ENCODE peak calls at places on chromosome 9, in six cellular contexts. Y, L, U, Q, X and V are unnamed samples. For H3K36me3, the result is how much of the 10 kb centered on the place peaks cover.

GRCh38 chr9:117074337-117074662 is 340.6 kb downstream of the ASTN2 start:
- DNase-seq in Q (no peak), X (no peak), U (no peak), Y (no peak), L (no peak), V (no peak)

GRCh38 chr9:131276107-131276888 is at the start of gene FAM78A:
- DNase-seq in Q (no peak), L (no peak), X (peak), U (peak), Y (peak), V (no peak)

GRCh38 chr9:77910216-77910615 is 121.4 kb downstream of the GNAQ start:
- DNase-seq in Y (no peak), X (no peak), L (no peak), Q (no peak), U (peak), V (no peak)

GRCh38 chr9:129561594-129562281 is 59.2 kb downstream of the C9orf50 start:
- DNase-seq in L (no peak), U (no peak), X (no peak), Y (no peak), Q (peak), V (no peak)

GRCh38 chr9:2727966-2728613 is 10.8 kb downstream of the KCNV2 start:
- DNase-seq in U (peak), Y (peak), X (no peak), L (no peak), Q (peak), V (peak)

GRCh38 chr9:131366745-131367401 is 27.0 kb upstream of the PRRC2B start:
- DNase-seq in X (no peak), U (peak), Q (no peak), Y (no peak), L (peak), V (no peak)

GRCh38 chr9:120940573-120940972 is 14.0 kb upstream of the TRAF1 start:
- DNase-seq in Q (no peak), U (no peak), Y (no peak), X (no peak), L (no peak), V (no peak)

GRCh38 chr9:93464395-93464794 is 11.0 kb upstream of the FAM120AOS start:
- DNase-seq in Q (no peak), Y (no peak), U (no peak), X (no peak), L (no peak), V (no peak)

GRCh38 chr9:32968101-32969011 is 33.1 kb downstream of the APTX start:
- DNase-seq in X (no peak), U (peak), Y (peak), L (peak), Q (peak), V (no peak)

GRCh38 chr9:81113408-81114124 is 575.8 kb downstream of the TLE1 start:
- DNase-seq in L (no peak), Y (no peak), X (no peak), Q (no peak), U (no peak), V (no peak)

GRCh38 chr9:120928015-120928719 is 1.6 kb upstream of the TRAF1 start:
- DNase-seq in Q (peak), U (peak), Y (peak), X (peak), L (peak), V (no peak)

GRCh38 chr9:76883341-76883740 is 22.6 kb downstream of the PRUNE2 start:
- DNase-seq in X (no peak), U (no peak), Q (no peak), L (no peak), Y (no peak), V (no peak)

GRCh38 chr9:131732061-131732526 is 7.8 kb downstream of the RAPGEF1 start:
- DNase-seq in Q (no peak), X (no peak), U (peak), Y (no peak), L (no peak), V (no peak)

GRCh38 chr9:76390656-76391055 is 3.6 kb downstream of the RFK start:
- DNase-seq in Y (no peak), L (no peak), X (no peak), U (no peak), Q (no peak), V (no peak)

GRCh38 chr9:34592895-34593601 is 3.5 kb upstream of the CNTFR start:
- DNase-seq in Q (no peak), Y (no peak), U (peak), X (peak), L (no peak), V (no peak)

GRCh38 chr9:131578016-131578415 is 32.7 kb downstream of the PRRT1B start:
- DNase-seq in Q (no peak), L (no peak), X (peak), Y (no peak), U (no peak), V (no peak)

GRCh38 chr9:134474058-134474370 is 147.8 kb downstream of the RXRA start:
- DNase-seq in X (no peak), Q (peak), Y (no peak), U (peak), L (no peak), V (no peak)

GRCh38 chr9:1096155-1096964 is 46.2 kb downstream of the DMRT2 start:
- DNase-seq in U (no peak), Y (no peak), L (no peak), Q (no peak), X (no peak), V (no peak)

GRCh38 chr9:125649315-125649714 is 57.7 kb downstream of the MAPKAP1 start:
- DNase-seq in X (no peak), L (peak), Q (peak), U (peak), Y (no peak), V (no peak)

GRCh38 chr9:113369583-113370140 is 7.1 kb downstream of the HDHD3 start:
- DNase-seq in Y (no peak), L (no peak), Q (peak), X (no peak), U (no peak), V (no peak)

GRCh38 chr9:125706661-125707539 is at the start of gene MAPKAP1:
- DNase-seq in L (peak), U (peak), X (peak), Q (peak), Y (peak), V (peak)

GRCh38 chr9:35333551-35333950 is 156.4 kb upstream of the RUSC2 start:
- DNase-seq in U (peak), Q (no peak), L (no peak), X (no peak), Y (no peak), V (no peak)

GRCh38 chr9:101437806-101438232 is 2.2 kb upstream of the ALDOB start:
- DNase-seq in U (peak), Y (no peak), Q (peak), X (no peak), L (no peak), V (no peak)

GRCh38 chr9:81822263-81822865 is 105.9 kb upstream of the SPATA31D4 start:
- DNase-seq in U (no peak), X (no peak), Q (no peak), L (no peak), Y (no peak), V (no peak)

GRCh38 chr9:128419061-128419925 is 1.4 kb upstream of the CERCAM start:
- DNase-seq in Q (peak), Y (no peak), U (peak), L (peak), X (no peak), V (no peak)

GRCh38 chr9:82682431-82682830 is 380.5 kb downstream of the RASEF start:
- DNase-seq in U (no peak), Q (no peak), L (no peak), Y (no peak), X (no peak), V (no peak)

GRCh38 chr9:128706671-128707381 is 4.5 kb downstream of the PKN3 start:
- DNase-seq in L (no peak), X (peak), U (no peak), Q (no peak), Y (no peak), V (no peak)

GRCh38 chr9:69759478-69760277 is at the start of gene PTAR1:
- DNase-seq in X (peak), Y (peak), L (peak), Q (peak), U (peak), V (peak)

GRCh38 chr9:101727621-101728524 is 10.6 kb downstream of the GRIN3A start:
- DNase-seq in L (no peak), X (no peak), Y (no peak), U (peak), Q (no peak), V (no peak)

GRCh38 chr9:89941875-89942274 is 337.1 kb downstream of the GADD45G start:
- DNase-seq in U (peak), Y (no peak), L (no peak), Q (no peak), X (no peak), V (no peak)

GRCh38 chr9:81664638-81665513 is 24.5 kb downstream of the TLE1 start:
- DNase-seq in Q (no peak), Y (no peak), X (no peak), L (no peak), U (no peak), V (no peak)

GRCh38 chr9:136416427-136416826 is 6.0 kb downstream of the PMPCA start:
- DNase-seq in U (peak), L (no peak), X (no peak), Y (no peak), Q (no peak), V (no peak)

GRCh38 chr9:136418182-136419091 is 8.0 kb downstream of the PMPCA start:
- DNase-seq in L (no peak), X (no peak), Y (no peak), Q (no peak), U (no peak), V (no peak)

GRCh38 chr9:136412912-136413420 is 2.5 kb downstream of the PMPCA start:
- DNase-seq in Q (no peak), X (no peak), L (no peak), U (peak), Y (no peak), V (no peak)

GRCh38 chr9:136419092-136419420 is 8.6 kb downstream of the PMPCA start:
- DNase-seq in Q (no peak), X (no peak), L (no peak), Y (no peak), U (no peak), V (no peak)

DNA sequence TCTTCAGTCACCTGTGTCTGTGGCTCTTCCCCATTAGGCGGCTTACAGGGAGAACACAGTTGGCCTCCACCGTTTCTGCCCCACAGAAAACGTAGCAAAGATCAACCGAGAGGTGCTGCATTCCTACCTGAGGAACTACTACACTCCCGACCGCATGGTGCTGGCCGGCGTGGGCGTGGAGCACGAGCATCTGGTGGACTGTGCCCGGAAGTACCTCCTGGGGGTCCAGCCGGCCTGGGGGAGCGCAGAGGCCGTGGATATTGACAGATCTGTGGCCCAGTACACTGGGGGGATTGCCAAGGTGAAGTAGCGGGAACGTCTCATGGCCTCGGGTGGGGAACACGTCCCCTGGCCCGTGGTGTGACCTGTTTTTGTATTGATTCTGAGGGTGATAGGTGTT is 6.5 kb downstream of the PMPCA start:
- DNase-seq in Y (no peak), X (no peak), L (no peak), U (no peak), Q (no peak), V (no peak)
- H3K36me3 ChIP-seq in Y (half or more), X (under half), L (under half), U (under half), Q (under half), V (half or more)

DNA sequence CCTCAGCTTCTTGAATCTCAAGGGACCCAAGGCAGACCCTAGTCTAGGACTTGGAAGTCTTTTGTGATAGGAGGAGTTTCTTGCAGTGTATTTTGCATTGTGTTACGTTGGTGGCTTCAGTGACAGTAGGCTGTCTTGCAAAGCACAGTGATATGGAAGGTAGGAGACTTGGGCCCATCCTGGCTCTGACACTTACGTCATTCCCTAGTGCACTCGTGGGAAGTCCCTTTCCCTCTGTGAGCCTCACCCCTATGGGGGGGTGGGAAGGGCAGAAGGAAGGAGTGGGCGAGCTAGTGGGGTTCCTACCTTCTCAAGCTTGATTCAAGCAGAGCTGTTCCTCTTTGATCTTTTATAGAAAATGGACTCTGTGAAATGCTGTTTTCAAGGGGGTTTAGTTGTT is 9.2 kb upstream of the TEX53 start:
- DNase-seq in Q (no peak), U (no peak), X (no peak), L (no peak), Y (no peak), V (no peak)
- H3K36me3 ChIP-seq in Q (under half), U (under half), X (under half), L (under half), Y (under half), V (under half)

DNA sequence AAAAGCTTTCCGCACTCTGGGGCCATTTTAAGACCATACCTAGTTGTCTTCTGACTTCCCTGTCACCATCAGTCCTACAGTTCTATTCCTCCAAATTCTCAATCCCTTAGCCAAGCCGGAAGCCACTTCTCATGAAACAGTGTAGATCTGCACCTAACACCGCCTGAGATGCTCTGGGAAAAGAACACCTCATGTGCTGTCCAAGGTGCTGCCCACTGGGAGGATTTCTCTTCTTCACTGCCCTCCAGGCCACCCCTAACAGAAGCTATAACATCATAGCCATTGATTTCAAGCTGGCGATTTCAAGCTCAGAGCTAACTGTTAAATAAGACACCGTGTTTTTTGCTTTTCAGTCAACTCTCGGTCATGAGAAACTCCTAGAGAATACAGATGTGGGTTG is 559.3 kb downstream of the CCDC171 start:
- DNase-seq in Y (no peak), U (peak), Q (no peak), L (no peak), X (no peak), V (no peak)
- H3K36me3 ChIP-seq in Y (under half), U (under half), Q (under half), L (under half), X (under half), V (under half)

GRCh38 chr9:136438909-136439549 is 616 bp downstream of the INPP5E start:
- DNase-seq in X (no peak), L (peak), U (peak), Q (peak), Y (peak), V (no peak)
- H3K36me3 ChIP-seq in X (under half), L (under half), U (under half), Q (under half), Y (under half), V (under half)

GRCh38 chr9:19087601-19088000 is 15.1 kb downstream of the HAUS6 start:
- DNase-seq in L (peak), X (no peak), U (peak), Q (peak), Y (no peak), V (no peak)
- H3K36me3 ChIP-seq in L (under half), X (under half), U (under half), Q (under half), Y (under half), V (under half)

GRCh38 chr9:111542497-111543254 is 17.7 kb downstream of the ZNF483 start:
- DNase-seq in L (no peak), Q (no peak), U (no peak), Y (no peak), X (no peak), V (no peak)
- H3K36me3 ChIP-seq in L (under half), Q (under half), U (under half), Y (under half), X (under half), V (under half)

DNA sequence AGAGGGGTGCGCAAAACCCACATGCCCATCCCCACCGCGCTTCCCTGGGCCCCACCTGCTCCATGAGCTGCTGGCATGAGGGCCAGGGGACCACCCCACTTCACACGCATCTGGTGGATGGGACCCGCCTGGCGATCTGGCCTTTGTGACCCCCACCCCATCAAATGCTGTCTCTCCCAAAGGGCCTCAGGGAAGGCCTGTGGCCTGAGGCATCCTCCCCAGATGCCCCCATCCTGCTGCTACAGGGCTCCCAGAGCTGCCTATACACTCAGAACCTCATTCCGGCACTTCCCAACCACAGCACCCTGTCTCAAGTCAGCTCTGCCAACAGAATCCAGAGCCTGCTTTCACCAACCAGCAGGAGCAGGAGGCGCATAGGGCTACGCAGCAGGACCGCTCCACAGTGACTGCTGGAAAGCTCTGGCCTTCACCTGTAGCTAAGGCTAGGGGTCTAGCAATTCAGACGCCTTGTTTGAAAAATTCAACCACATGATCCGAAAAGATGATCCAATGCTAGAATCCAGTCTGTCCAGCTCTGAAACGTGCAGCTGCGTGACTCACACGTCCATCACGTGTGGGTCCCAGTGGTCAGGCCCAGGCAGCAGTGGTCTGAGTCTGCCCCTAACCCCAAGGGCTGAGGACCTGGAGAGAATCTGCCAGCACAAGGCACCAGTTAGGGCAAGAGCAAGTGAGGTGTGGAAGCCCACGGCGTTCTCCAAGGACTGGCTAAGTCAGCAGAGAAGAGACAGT is 1.4 kb upstream of the SNAPC4 start:
- DNase-seq in L (no peak), X (no peak), Y (no peak), U (peak), Q (no peak), V (no peak)
- H3K36me3 ChIP-seq in L (under half), X (under half), Y (under half), U (under half), Q (under half), V (under half)

GRCh38 chr9:109095321-109095720 is 24.4 kb downstream of the TMEM245 start:
- DNase-seq in L (no peak), U (no peak), Q (no peak), X (no peak), Y (no peak), V (no peak)
- H3K36me3 ChIP-seq in L (under half), U (under half), Q (under half), X (under half), Y (under half), V (under half)

GRCh38 chr9:136517012-136517743 is 28.7 kb downstream of the NOTCH1 start:
- DNase-seq in L (no peak), Y (no peak), U (no peak), Q (no peak), X (no peak), V (no peak)
- H3K36me3 ChIP-seq in L (under half), Y (under half), U (under half), Q (under half), X (under half), V (under half)